ENCODE peak calls at places on chromosomes 5 and 9, in nine cellular contexts. One of them, this sample, is unnamed.

GRCh38 chr5:74492230-74492629 is 148.3 kb downstream of the ENC1 start:
- DNase-seq in GM23338: no peak
- DNase-seq in effector memory CD8-positive, alpha-beta T cell: no peak
- DNase-seq in Ammon's horn: no peak
- DNase-seq in NCI-H1417: no peak
- DNase-seq in iPS-NIHi11: no peak
- DNase-seq in CD4-positive, alpha-beta memory T cell: no peak
- DNase-seq in Right ventricle myocardium superior: no peak
- DNase-seq in pons: no peak
- DNase-seq in this sample: no peak

GRCh38 chr5:141934099-141934844 is 10.6 kb downstream of the DELE1 start:
- DNase-seq in CD4-positive, alpha-beta memory T cell: no peak
- DNase-seq in GM23338: no peak
- DNase-seq in Ammon's horn: no peak
- DNase-seq in Right ventricle myocardium superior: peak; percentile 84
- DNase-seq in pons: no peak
- DNase-seq in iPS-NIHi11: no peak
- DNase-seq in effector memory CD8-positive, alpha-beta T cell: no peak
- DNase-seq in NCI-H1417: peak; percentile 83
- DNase-seq in this sample: no peak

GRCh38 chr5:151660616-151661015 is 26.1 kb downstream of the SPARC start:
- DNase-seq in effector memory CD8-positive, alpha-beta T cell: no peak
- DNase-seq in Right ventricle myocardium superior: no peak
- DNase-seq in CD4-positive, alpha-beta memory T cell: no peak
- DNase-seq in pons: no peak
- DNase-seq in Ammon's horn: no peak
- DNase-seq in iPS-NIHi11: no peak
- DNase-seq in NCI-H1417: no peak
- DNase-seq in GM23338: no peak
- DNase-seq in this sample: no peak

GRCh38 chr9:130236436-130236985 is 29.0 kb upstream of the HMCN2 start:
- DNase-seq in effector memory CD8-positive, alpha-beta T cell: no peak
- DNase-seq in Ammon's horn: no peak
- DNase-seq in GM23338: no peak
- DNase-seq in NCI-H1417: no peak
- DNase-seq in CD4-positive, alpha-beta memory T cell: no peak
- DNase-seq in iPS-NIHi11: no peak
- DNase-seq in Right ventricle myocardium superior: no peak
- DNase-seq in pons: no peak
- DNase-seq in this sample: no peak

GRCh38 chr5:74016373-74016772 is 390.4 kb downstream of the ARHGEF28 start:
- DNase-seq in pons: no peak
- DNase-seq in CD4-positive, alpha-beta memory T cell: no peak
- DNase-seq in GM23338: peak; percentile 57
- DNase-seq in Right ventricle myocardium superior: no peak
- DNase-seq in effector memory CD8-positive, alpha-beta T cell: no peak
- DNase-seq in iPS-NIHi11: peak; percentile 58
- DNase-seq in NCI-H1417: no peak
- DNase-seq in Ammon's horn: no peak
- DNase-seq in this sample: no peak

GRCh38 chr9:86093788-86094555 is 5.4 kb downstream of the GOLM1 start:
- DNase-seq in effector memory CD8-positive, alpha-beta T cell: no peak
- DNase-seq in iPS-NIHi11: no peak
- DNase-seq in GM23338: peak; percentile 47
- DNase-seq in Right ventricle myocardium superior: no peak
- DNase-seq in NCI-H1417: peak; percentile 76
- DNase-seq in pons: no peak
- DNase-seq in CD4-positive, alpha-beta memory T cell: no peak
- DNase-seq in Ammon's horn: no peak
- DNase-seq in this sample: no peak

GRCh38 chr5:139382371-139382770 is 726 bp downstream of the SLC23A1 start:
- DNase-seq in iPS-NIHi11: no peak
- DNase-seq in CD4-positive, alpha-beta memory T cell: no peak
- DNase-seq in Right ventricle myocardium superior: no peak
- DNase-seq in NCI-H1417: no peak
- DNase-seq in GM23338: no peak
- DNase-seq in Ammon's horn: no peak
- DNase-seq in pons: no peak
- DNase-seq in effector memory CD8-positive, alpha-beta T cell: no peak
- DNase-seq in this sample: no peak

GRCh38 chr9:92289708-92290390 is 3.6 kb downstream of the IARS1 start:
- DNase-seq in Ammon's horn: no peak
- DNase-seq in effector memory CD8-positive, alpha-beta T cell: no peak
- DNase-seq in pons: no peak
- DNase-seq in Right ventricle myocardium superior: no peak
- DNase-seq in CD4-positive, alpha-beta memory T cell: no peak
- DNase-seq in GM23338: no peak
- DNase-seq in NCI-H1417: no peak
- DNase-seq in iPS-NIHi11: no peak
- DNase-seq in this sample: no peak

GRCh38 chr9:107739601-107740082 is 250.1 kb upstream of the KLF4 start:
- DNase-seq in iPS-NIHi11: no peak
- DNase-seq in Ammon's horn: peak; percentile 63
- DNase-seq in CD4-positive, alpha-beta memory T cell: no peak
- DNase-seq in NCI-H1417: no peak
- DNase-seq in Right ventricle myocardium superior: peak; percentile 90
- DNase-seq in pons: no peak
- DNase-seq in GM23338: no peak
- DNase-seq in effector memory CD8-positive, alpha-beta T cell: no peak
- DNase-seq in this sample: no peak

GRCh38 chr9:110996436-110997224 is 41.6 kb downstream of the LPAR1 start:
- DNase-seq in NCI-H1417: no peak
- DNase-seq in pons: no peak
- DNase-seq in iPS-NIHi11: no peak
- DNase-seq in GM23338: no peak
- DNase-seq in Right ventricle myocardium superior: no peak
- DNase-seq in CD4-positive, alpha-beta memory T cell: no peak
- DNase-seq in Ammon's horn: no peak
- DNase-seq in effector memory CD8-positive, alpha-beta T cell: no peak
- DNase-seq in this sample: no peak

GRCh38 chr9:116430849-116431248 is 256.3 kb upstream of the TRIM32 start:
- DNase-seq in Ammon's horn: no peak
- DNase-seq in NCI-H1417: no peak
- DNase-seq in iPS-NIHi11: no peak
- DNase-seq in effector memory CD8-positive, alpha-beta T cell: no peak
- DNase-seq in GM23338: no peak
- DNase-seq in CD4-positive, alpha-beta memory T cell: no peak
- DNase-seq in pons: no peak
- DNase-seq in Right ventricle myocardium superior: no peak
- DNase-seq in this sample: no peak

This sample was measured in central memory CD4-positive, alpha-beta T cell.